ENCODE peak calls at places on chromosomes 2 and 18, in four cellular contexts. O is H9, C is mammary epithelial cell, V is GM23338. T is an unnamed sample.

GRCh38 chr2:29293830-29294438 is 178.7 kb downstream of the CLIP4 start:
- DNase-seq in O (peak), C (peak), V (peak), T (peak)

GRCh38 chr18:29488617-29489016 is 1311.7 kb upstream of the CDH2 start:
- DNase-seq in O (no peak), C (no peak), V (no peak), T (peak)

GRCh38 chr2:127275356-127275755 is 18.6 kb downstream of the ERCC3 start:
- DNase-seq in O (no peak), C (no peak), V (no peak), T (no peak)

GRCh38 chr2:128304715-128305554 is 13.7 kb downstream of the HS6ST1 start:
- DNase-seq in O (peak), C (peak), V (peak), T (peak)

GRCh38 chr2:227597993-227598392 is 700 bp upstream of the SCYGR2 start:
- DNase-seq in O (peak), C (peak), V (peak), T (peak)

GRCh38 chr2:75403991-75404428 is 156.7 kb downstream of the EVA1A start:
- DNase-seq in O (peak), C (peak), V (peak), T (peak)

GRCh38 chr2:98463551-98463971 is 18.9 kb downstream of the INPP4A start:
- DNase-seq in O (peak), C (no peak), V (peak), T (no peak)

GRCh38 chr2:210169871-210170441 is 1.3 kb downstream of the KANSL1L start:
- DNase-seq in O (no peak), C (peak), V (no peak), T (peak)

GRCh38 chr2:160387558-160388262 is 105.9 kb downstream of the RBMS1 start:
- DNase-seq in O (no peak), C (peak), V (no peak), T (peak)

GRCh38 chr2:235194351-235194750 is 242.5 kb downstream of the SH3BP4 start:
- DNase-seq in O (no peak), C (peak), V (no peak), T (no peak)

GRCh38 chr2:137115081-137115713 is 349.9 kb downstream of the THSD7B start:
- DNase-seq in O (no peak), C (no peak), V (no peak), T (no peak)

GRCh38 chr2:199739413-199740110 is 111.4 kb downstream of the FTCDNL1 start:
- DNase-seq in O (peak), C (peak), V (peak), T (peak)

GRCh38 chr2:64251497-64252277 is 107.5 kb upstream of the PELI1 start:
- DNase-seq in O (peak), C (no peak), V (peak), T (no peak)

GRCh38 chr18:77133051-77133919 is 702 bp upstream of the MBP start:
- DNase-seq in O (peak), C (no peak), V (peak), T (no peak)

GRCh38 chr2:64982311-64982857 is 6.8 kb upstream of the SLC1A4 start:
- DNase-seq in O (no peak), C (no peak), V (no peak), T (no peak)

GRCh38 chr18:76978616-76979015 is 154.0 kb downstream of the MBP start:
- DNase-seq in O (no peak), C (no peak), V (no peak), T (no peak)

GRCh38 chr2:176102309-176102866 is 2.8 kb downstream of the HOXD12 start:
- DNase-seq in O (no peak), C (no peak), V (no peak), T (no peak)

GRCh38 chr2:98911376-98912154 is 24.5 kb downstream of the CRACDL start:
- DNase-seq in O (no peak), C (peak), V (no peak), T (no peak)

GRCh38 chr2:223008162-223008561 is 43.8 kb upstream of the KCNE4 start:
- DNase-seq in O (no peak), C (no peak), V (no peak), T (no peak)

GRCh38 chr2:155111070-155111469 is 412.6 kb downstream of the KCNJ3 start:
- DNase-seq in O (no peak), C (no peak), V (no peak), T (no peak)

GRCh38 chr2:207260021-207260420 is 94.3 kb upstream of the KLF7 start:
- DNase-seq in O (no peak), C (no peak), V (no peak), T (peak)

GRCh38 chr2:186347472-186347871 is 138.6 kb upstream of the ZC3H15 start:
- DNase-seq in O (no peak), C (peak), V (no peak), T (peak)

GRCh38 chr18:13616525-13617035 is 109.8 kb downstream of the FAM210A start:
- DNase-seq in O (no peak), C (no peak), V (no peak), T (no peak)

GRCh38 chr18:13614318-13614643 is 112.1 kb downstream of the FAM210A start:
- DNase-seq in O (no peak), C (no peak), V (no peak), T (no peak)

GRCh38 chr18:13614701-13615288 is 111.6 kb downstream of the FAM210A start:
- DNase-seq in O (no peak), C (no peak), V (no peak), T (no peak)

GRCh38 chr18:13615432-13615861 is 110.9 kb downstream of the FAM210A start:
- DNase-seq in O (no peak), C (no peak), V (no peak), T (no peak)

GRCh38 chr18:13616041-13616440 is 110.3 kb downstream of the FAM210A start:
- DNase-seq in O (no peak), C (no peak), V (no peak), T (no peak)
- H2AFZ ChIP-seq in O (no peak), C (no peak), V (no peak), T (no peak)

GRCh38 chr2:236703906-236704305 is 134.3 kb downstream of the ACKR3 start:
- DNase-seq in O (no peak), C (no peak), V (no peak), T (no peak)

GRCh38 chr2:236703310-236703709 is 133.7 kb downstream of the ACKR3 start:
- DNase-seq in O (no peak), C (no peak), V (no peak), T (no peak)

GRCh38 chr2:236698008-236698407 is 128.4 kb downstream of the ACKR3 start:
- DNase-seq in O (no peak), C (no peak), V (no peak), T (no peak)

GRCh38 chr2:236702693-236703092 is 133.1 kb downstream of the ACKR3 start:
- DNase-seq in O (no peak), C (no peak), V (no peak), T (no peak)

GRCh38 chr2:236700703-236701102 is 131.1 kb downstream of the ACKR3 start:
- DNase-seq in O (no peak), C (no peak), V (no peak), T (no peak)
- H2AFZ ChIP-seq in O (no peak), C (no peak), V (no peak), T (no peak)

GRCh38 chr2:118351796-118352195 is 263.5 kb downstream of the INSIG2 start:
- DNase-seq in O (no peak), C (no peak), V (no peak), T (no peak)

GRCh38 chr2:118349365-118349764 is 261.1 kb downstream of the INSIG2 start:
- DNase-seq in O (no peak), C (no peak), V (no peak), T (no peak)

GRCh38 chr2:118345465-118345864 is 257.2 kb downstream of the INSIG2 start:
- DNase-seq in O (no peak), C (no peak), V (peak), T (no peak)

DNA sequence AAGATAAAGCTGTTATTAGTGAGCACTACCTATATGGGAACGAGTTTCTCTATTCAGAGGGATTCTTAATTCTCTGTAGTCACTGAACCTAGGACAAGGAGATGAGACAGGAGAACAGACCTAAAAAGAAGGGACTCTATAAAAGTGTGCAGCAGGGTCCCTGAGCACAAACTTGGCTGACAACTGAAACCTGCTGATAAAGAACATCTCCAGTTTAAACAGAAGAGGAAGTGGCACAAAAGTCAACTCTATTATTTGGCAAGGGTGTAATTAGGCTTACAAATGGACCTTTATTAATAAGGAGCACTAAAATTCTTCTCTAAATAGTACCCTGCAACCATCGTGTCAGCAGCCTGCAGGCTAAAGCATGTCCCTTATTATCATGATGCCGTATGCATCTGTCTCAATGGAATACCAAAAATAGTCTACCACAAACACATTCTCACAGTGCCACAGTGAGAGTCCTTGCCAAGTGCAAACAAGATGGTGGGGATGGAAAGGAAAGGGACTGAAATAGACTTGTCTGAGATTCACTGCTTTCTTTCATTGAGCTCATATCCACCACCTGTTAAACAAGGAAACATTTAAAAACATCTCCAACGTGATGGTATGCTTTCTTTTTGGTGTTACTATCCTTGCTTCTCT is 260.2 kb downstream of the INSIG2 start:
- DNase-seq in O (no peak), C (no peak), V (no peak), T (no peak)
- H2AFZ ChIP-seq in O (no peak), C (no peak), V (peak), T (no peak)

DNA sequence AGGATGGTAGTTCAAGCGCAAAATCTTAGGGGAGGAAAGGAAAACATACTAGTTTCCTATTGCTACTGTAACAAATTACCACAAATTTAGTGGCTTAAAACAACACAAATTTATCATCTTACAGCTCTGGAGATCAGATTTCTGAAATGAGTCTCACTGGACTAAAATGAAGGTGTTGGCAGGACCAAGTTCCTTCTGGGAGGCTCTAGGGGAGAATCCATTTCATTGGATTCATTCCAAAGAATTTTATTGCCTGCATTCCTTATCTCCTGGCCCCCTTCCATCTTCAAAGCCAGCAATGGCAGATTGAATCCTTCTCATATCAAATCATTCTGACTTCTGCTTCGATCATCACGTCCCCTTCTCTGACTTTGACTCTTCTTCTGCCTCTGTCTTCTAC is 250.9 kb downstream of the IRS1 start:
- DNase-seq in O (no peak), C (no peak), V (no peak), T (no peak)
- H2AFZ ChIP-seq in O (no peak), C (no peak), V (no peak), T (no peak)

DNA sequence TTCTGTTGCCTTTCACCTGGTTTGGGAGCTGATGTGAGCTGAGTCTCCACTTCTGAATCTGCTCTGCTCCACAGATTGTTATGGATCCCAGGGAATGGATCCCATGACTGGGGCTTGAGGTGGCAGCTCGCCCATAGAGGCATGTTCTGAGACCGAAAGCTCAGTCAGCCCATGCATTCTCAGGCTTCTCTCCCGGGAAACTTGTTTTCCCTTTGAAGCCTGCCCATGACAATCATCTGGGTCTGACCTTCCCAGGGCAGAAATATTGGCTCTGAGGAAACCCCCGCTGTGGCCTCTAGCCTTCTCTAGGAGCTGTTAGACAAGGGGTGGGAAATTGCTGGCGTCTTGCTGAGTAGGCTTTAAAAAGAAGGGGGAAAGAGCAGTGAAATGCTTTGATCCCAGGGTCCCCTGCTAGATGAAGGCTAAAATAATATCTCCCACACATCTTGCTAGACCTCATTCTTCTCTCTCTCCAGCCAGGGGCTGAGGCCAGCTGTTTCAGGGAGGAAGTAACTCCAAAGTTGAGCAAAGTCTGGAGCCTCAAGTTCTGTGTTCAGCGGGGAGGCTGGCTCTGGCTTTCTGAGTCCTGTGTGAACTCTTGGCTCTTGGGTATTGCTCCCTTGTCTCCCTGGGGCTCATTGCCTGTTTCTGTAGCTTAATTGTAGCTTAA is 2.0 kb downstream of the VAMP8 start:
- DNase-seq in O (peak), C (no peak), V (no peak), T (no peak)
- H2AFZ ChIP-seq in O (no peak), C (peak), V (no peak), T (peak)